ENCODE peak calls at places on chromosome X, in five cellular contexts. V is NCI-H1694 treated with DMSO at 0.1 percent for 48 hours, H is posterior vena cava, Z is GM23338, B is ecto neural progenitor cell. G is an unnamed sample.

GRCh38 chrX:9899640-9900075 is 67.5 kb upstream of the CLDN34 start:
- DNase-seq in B (no peak), H (no peak), Z (no peak), V (no peak), G (no peak)

GRCh38 chrX:115616943-115617563 is 56.1 kb downstream of the PLS3 start:
- DNase-seq in Z (no peak), H (no peak), V (no peak), B (no peak), G (no peak)

GRCh38 chrX:139932901-139933796 is at the start of gene ATP11C:
- DNase-seq in B (peak; percentile 85), Z (peak; percentile 78), V (peak; percentile 70), H (peak; percentile 94), G (peak; percentile 78)

GRCh38 chrX:149286940-149287349 is 218.2 kb downstream of the IDS start:
- DNase-seq in V (peak; percentile 67), B (peak; percentile 49), H (no peak), Z (peak; percentile 52), G (peak; percentile 63)

GRCh38 chrX:101416691-101417090 is 8.7 kb downstream of the HNRNPH2 start:
- DNase-seq in H (no peak), V (no peak), B (no peak), Z (no peak), G (no peak)

GRCh38 chrX:13652256-13653021 is 502 bp upstream of the TCEANC start:
- DNase-seq in B (no peak), V (no peak), H (no peak), Z (no peak), G (peak; percentile 84)

GRCh38 chrX:74421181-74422028 is at the start of gene SLC16A2:
- DNase-seq in Z (peak; percentile 60), V (peak; percentile 78), H (peak; percentile 87), B (peak; percentile 75), G (peak; percentile 68)

GRCh38 chrX:142149919-142150318 is 55.2 kb downstream of the MAGEC2 start:
- DNase-seq in H (no peak), B (no peak), V (no peak), Z (no peak), G (no peak)

GRCh38 chrX:43741843-43742573 is 85.9 kb downstream of the MAOA start:
- DNase-seq in H (no peak), V (no peak), B (no peak), Z (no peak), G (no peak)

GRCh38 chrX:68910743-68911142 is 81.9 kb downstream of the EFNB1 start:
- DNase-seq in V (no peak), Z (no peak), B (no peak), H (no peak), G (no peak)

GRCh38 chrX:73916931-73917657 is 354.1 kb downstream of the CHIC1 start:
- DNase-seq in Z (peak; percentile 69), V (no peak), H (no peak), B (no peak), G (peak; percentile 94)

GRCh38 chrX:49960061-49960460 is 37.7 kb downstream of the CLCN5 start:
- DNase-seq in B (no peak), Z (no peak), V (no peak), H (no peak), G (no peak)

GRCh38 chrX:130975947-130976346 is 72.9 kb upstream of the ENOX2 start:
- DNase-seq in V (peak; percentile 45), H (no peak), Z (peak; percentile 58), B (no peak), G (peak; percentile 81)

GRCh38 chrX:120015145-120016067 is 62.1 kb downstream of the RHOXF2B start:
- DNase-seq in V (no peak), B (peak; percentile 46), Z (peak; percentile 52), H (no peak), G (no peak)

GRCh38 chrX:26160301-26160700 is at the start of gene MAGEB6B:
- DNase-seq in V (no peak), Z (no peak), H (no peak), B (no peak), G (no peak)

GRCh38 chrX:71118985-71119535 is 664 bp downstream of the MED12 start:
- DNase-seq in V (no peak), H (no peak), B (no peak), Z (no peak), G (no peak)

GRCh38 chrX:7216981-7217587 is 69.1 kb upstream of the PUDP start:
- DNase-seq in H (no peak), Z (no peak), V (no peak), B (no peak), G (no peak)

GRCh38 chrX:112651766-112652165 is 28.0 kb downstream of the LHFPL1 start:
- DNase-seq in H (no peak), Z (no peak), V (no peak), B (no peak), G (peak; percentile 50)

GRCh38 chrX:85309717-85310116 is 65.9 kb downstream of the ZNF711 start:
- DNase-seq in V (no peak), H (no peak), B (no peak), Z (peak; percentile 16), G (peak; percentile 42)

GRCh38 chrX:19194285-19195242 is 72.3 kb upstream of the ADGRG2 start:
- DNase-seq in Z (no peak), V (no peak), H (no peak), B (no peak), G (no peak)

GRCh38 chrX:101774340-101774739 is 114.7 kb upstream of the ARMCX2 start:
- DNase-seq in Z (no peak), H (no peak), B (no peak), V (no peak), G (peak; percentile 4)

GRCh38 chrX:129637217-129638109 is 17.3 kb downstream of the APLN start:
- DNase-seq in B (peak; percentile 81), Z (peak; percentile 75), V (peak; percentile 40), H (peak; percentile 91), G (peak; percentile 52)

GRCh38 chrX:103730746-103731508 is 20.2 kb downstream of the TMEM31 start:
- DNase-seq in H (no peak), V (no peak), B (no peak), Z (no peak), G (peak; percentile 14)

GRCh38 chrX:22526339-22526738 is 253.6 kb downstream of the CBLL2 start:
- DNase-seq in B (no peak), H (no peak), V (no peak), Z (no peak), G (peak; percentile 69)

GRCh38 chrX:12471061-12471460 is 320.2 kb upstream of the PRPS2 start:
- DNase-seq in H (no peak), V (no peak), B (no peak), Z (no peak), G (no peak)

GRCh38 chrX:22577181-22577580 is 304.5 kb downstream of the CBLL2 start:
- DNase-seq in Z (no peak), B (no peak), V (no peak), H (no peak), G (peak; percentile 10)

GRCh38 chrX:23901805-23902204 is 5.9 kb downstream of the APOO start:
- DNase-seq in V (peak; percentile 17), B (peak; percentile 49), Z (peak; percentile 63), H (no peak), G (peak; percentile 65)

GRCh38 chrX:129790146-129790545 is 10.4 kb downstream of the SASH3 start:
- DNase-seq in Z (no peak), H (no peak), B (no peak), V (no peak), G (no peak)

GRCh38 chrX:71492086-71493065 is 40.5 kb upstream of the OGT start:
- DNase-seq in H (peak; percentile 87), B (no peak), Z (peak; percentile 39), V (no peak), G (no peak)

GRCh38 chrX:80423000-80423399 is 2.8 kb downstream of the TENT5D start:
- DNase-seq in V (no peak), Z (no peak), H (no peak), B (no peak), G (no peak)

GRCh38 chrX:119234931-119235555 is 1.0 kb upstream of the PGRMC1 start:
- DNase-seq in H (no peak), B (no peak), Z (peak; percentile 61), V (no peak), G (no peak)

GRCh38 chrX:37320541-37321203 is 28.5 kb upstream of the PRRG1 start:
- DNase-seq in V (no peak), H (no peak), Z (no peak), B (no peak), G (no peak)

G was measured in RKO.